ENCODE peak calls at places on chromosomes 7 and 10, in five cellular contexts. D, B, K, T and C are unnamed samples. For H3K4me1, the result is how much of the 10 kb centered on the place peaks cover.

GRCh38 chr7:55381696-55382095 is 16.6 kb downstream of the LANCL2 start:
- DNase-seq in D (no peak), B (no peak), K (no peak), T (no peak), C (no peak)

GRCh38 chr7:81162771-81163525 is 244.1 kb upstream of the SEMA3C start:
- DNase-seq in D (no peak), B (no peak), K (no peak), T (no peak), C (no peak)

GRCh38 chr10:22624289-22624738 is 90.1 kb downstream of the PIP4K2A start:
- DNase-seq in D (no peak), B (no peak), K (no peak), T (no peak), C (no peak)

GRCh38 chr10:102621418-102622325 is 22.6 kb upstream of the TRIM8 start:
- DNase-seq in D (no peak), B (no peak), K (no peak), T (no peak), C (no peak)

GRCh38 chr10:114271779-114272167 is 32.7 kb downstream of the VWA2 start:
- DNase-seq in D (peak), B (no peak), K (no peak), T (no peak), C (peak)

GRCh38 chr10:76001461-76001860 is 570.0 kb downstream of the LRMDA start:
- DNase-seq in D (no peak), B (no peak), K (no peak), T (no peak), C (no peak)

GRCh38 chr10:12103743-12104142 is 25.7 kb upstream of the SEC61A2 start:
- DNase-seq in D (no peak), B (no peak), K (no peak), T (no peak), C (no peak)

GRCh38 chr10:43202224-43202656 is 64.0 kb downstream of the CSGALNACT2 start:
- DNase-seq in D (peak), B (peak), K (peak), T (peak), C (peak)

GRCh38 chr10:83312570-83312969 is 826.7 kb upstream of the GHITM start:
- DNase-seq in D (no peak), B (no peak), K (no peak), T (no peak), C (no peak)

GRCh38 chr7:156640949-156641485 is 443 bp downstream of the RNF32 start:
- DNase-seq in D (no peak), B (peak), K (peak), T (peak), C (peak)

GRCh38 chr7:19362099-19362498 is 216.9 kb upstream of the FERD3L start:
- DNase-seq in D (no peak), B (no peak), K (no peak), T (no peak), C (no peak)

GRCh38 chr7:11472646-11473045 is 359.4 kb downstream of the THSD7A start:
- DNase-seq in D (no peak), B (no peak), K (no peak), T (no peak), C (no peak)

GRCh38 chr7:37510043-37510634 is 61.5 kb upstream of the ELMO1 start:
- DNase-seq in D (no peak), B (no peak), K (peak), T (peak), C (no peak)

GRCh38 chr10:122089343-122090015 is 100.5 kb downstream of the TACC2 start:
- DNase-seq in D (no peak), B (no peak), K (no peak), T (peak), C (no peak)

GRCh38 chr7:127592550-127592949 is 986 bp upstream of the FSCN3 start:
- DNase-seq in D (no peak), B (no peak), K (no peak), T (no peak), C (no peak)

GRCh38 chr7:66957595-66958290 is 36.7 kb downstream of the TMEM248 start:
- DNase-seq in D (no peak), B (no peak), K (no peak), T (no peak), C (no peak)

GRCh38 chr10:29895436-29895835 is 163.9 kb downstream of the JCAD start:
- DNase-seq in D (peak), B (peak), K (no peak), T (no peak), C (peak)

GRCh38 chr10:17229717-17229966 is 1.6 kb downstream of the VIM start:
- DNase-seq in D (no peak), B (peak), K (no peak), T (no peak), C (no peak)

GRCh38 chr10:124498071-124498470 is 36.4 kb downstream of the LHPP start:
- DNase-seq in D (no peak), B (no peak), K (no peak), T (no peak), C (no peak)

GRCh38 chr10:101650841-101651240 is 44.1 kb downstream of the FBXW4 start:
- DNase-seq in D (no peak), B (no peak), K (no peak), T (no peak), C (no peak)

GRCh38 chr7:104096683-104097082 is 107.2 kb upstream of the RELN start:
- DNase-seq in D (no peak), B (no peak), K (no peak), T (peak), C (no peak)

GRCh38 chr10:15067154-15067553 is 21.4 kb downstream of the ACBD7 start:
- DNase-seq in D (no peak), B (no peak), K (no peak), T (no peak), C (no peak)

GRCh38 chr7:90412458-90413184 is 9.4 kb downstream of the CLDN12 start:
- DNase-seq in D (no peak), B (peak), K (peak), T (peak), C (no peak)

GRCh38 chr10:49538381-49539319 is at the start of gene ERCC6:
- DNase-seq in D (peak), B (peak), K (peak), T (peak), C (peak)

GRCh38 chr7:12490105-12490688 is 80.3 kb upstream of the SCIN start:
- DNase-seq in D (no peak), B (no peak), K (peak), T (peak), C (no peak)

GRCh38 chr10:60073781-60074656 is 167.7 kb upstream of the CCDC6 start:
- DNase-seq in D (no peak), B (no peak), K (no peak), T (no peak), C (no peak)

GRCh38 chr10:58152698-58153263 is 114.9 kb downstream of the IPMK start:
- DNase-seq in D (no peak), B (peak), K (peak), T (peak), C (no peak)

GRCh38 chr7:87059525-87060287 is at the start of gene ELAPOR2:
- DNase-seq in D (peak), B (peak), K (peak), T (peak), C (peak)

GRCh38 chr7:129188372-129188891 is at the start of gene SMO:
- DNase-seq in D (no peak), B (peak), K (no peak), T (no peak), C (no peak)

GRCh38 chr7:74252893-74253292 is 1.3 kb downstream of the RFC2 start:
- DNase-seq in D (no peak), B (peak), K (no peak), T (no peak), C (no peak)
- H3K4me1 ChIP-seq in D (under half), B (under half), K (under half), T (under half), C (under half)

GRCh38 chr10:95560288-95561199 is 627 bp downstream of the SORBS1 start:
- DNase-seq in D (peak), B (peak), K (peak), T (peak), C (peak)

GRCh38 chr10:95558593-95559320 is 2.4 kb downstream of the SORBS1 start:
- DNase-seq in D (no peak), B (no peak), K (no peak), T (no peak), C (no peak)

GRCh38 chr10:95553674-95554073 is 7.5 kb downstream of the SORBS1 start:
- DNase-seq in D (no peak), B (no peak), K (no peak), T (no peak), C (no peak)

GRCh38 chr10:95559466-95559865 is 1.7 kb downstream of the SORBS1 start:
- DNase-seq in D (no peak), B (no peak), K (no peak), T (no peak), C (no peak)

GRCh38 chr10:95556994-95557767 is 4.0 kb downstream of the SORBS1 start:
- DNase-seq in D (no peak), B (no peak), K (no peak), T (no peak), C (no peak)
- H3K4me3 ChIP-seq in D (no peak), B (no peak), K (no peak), T (no peak), C (no peak)

GRCh38 chr7:94258418-94258817 is 136.3 kb upstream of the COL1A2 start:
- DNase-seq in D (no peak), B (no peak), K (no peak), T (no peak), C (no peak)
- H3K27ac ChIP-seq in D (no peak), B (no peak), K (no peak), T (no peak), C (no peak)

DNA sequence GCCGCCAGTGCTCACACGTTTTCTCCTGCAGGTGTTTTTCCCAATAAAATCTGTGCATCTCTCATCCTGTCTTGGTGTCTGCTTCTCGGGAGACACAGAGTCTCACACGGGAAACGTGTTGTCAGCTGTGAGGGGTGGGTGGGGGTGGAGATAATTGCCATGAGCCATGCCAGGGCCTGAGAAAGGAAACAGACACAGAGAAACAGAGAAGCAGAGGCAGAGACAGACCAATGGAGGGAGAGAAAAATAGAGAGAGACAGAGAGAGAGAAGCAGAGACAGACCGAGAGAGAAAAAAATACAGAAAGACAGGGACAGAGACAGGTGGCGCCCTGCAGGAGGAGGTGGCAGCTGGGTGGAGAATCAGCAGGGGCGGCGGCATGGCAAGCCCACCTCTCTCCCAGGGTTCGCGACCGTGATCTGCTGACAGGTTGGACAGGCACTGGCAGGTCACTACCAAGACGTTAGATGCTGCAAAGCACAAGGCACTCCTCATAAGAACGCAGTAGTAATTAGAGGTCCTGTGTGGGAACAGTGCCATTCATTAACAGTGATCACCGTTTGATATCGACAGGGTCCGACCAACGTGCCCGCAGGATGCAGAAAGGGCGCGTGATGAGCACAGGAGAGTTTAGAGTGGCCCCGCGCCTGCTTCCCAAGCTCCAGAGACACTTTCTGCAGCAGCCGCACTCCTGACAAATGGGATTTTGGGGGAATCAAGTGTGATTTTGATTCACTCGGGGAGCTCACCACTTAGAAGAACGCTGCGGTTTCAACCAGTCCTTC is 70.5 kb upstream of the INSIG1 start:
- DNase-seq in D (no peak), B (no peak), K (no peak), T (no peak), C (no peak)
- H3K4me1 ChIP-seq in D (under half), B (under half), K (under half), T (under half), C (under half)

GRCh38 chr7:5532520-5533335 is 109.1 kb upstream of the TNRC18 start:
- DNase-seq in D (no peak), B (peak), K (peak), T (peak), C (peak)
- H3K4me3 ChIP-seq in D (no peak), B (peak), K (peak), T (peak), C (no peak)

GRCh38 chr10:1189166-1190051 is 133.2 kb downstream of the WDR37 start:
- DNase-seq in D (no peak), B (no peak), K (no peak), T (no peak), C (no peak)
- H3K27ac ChIP-seq in D (no peak), B (no peak), K (no peak), T (no peak), C (no peak)

DNA sequence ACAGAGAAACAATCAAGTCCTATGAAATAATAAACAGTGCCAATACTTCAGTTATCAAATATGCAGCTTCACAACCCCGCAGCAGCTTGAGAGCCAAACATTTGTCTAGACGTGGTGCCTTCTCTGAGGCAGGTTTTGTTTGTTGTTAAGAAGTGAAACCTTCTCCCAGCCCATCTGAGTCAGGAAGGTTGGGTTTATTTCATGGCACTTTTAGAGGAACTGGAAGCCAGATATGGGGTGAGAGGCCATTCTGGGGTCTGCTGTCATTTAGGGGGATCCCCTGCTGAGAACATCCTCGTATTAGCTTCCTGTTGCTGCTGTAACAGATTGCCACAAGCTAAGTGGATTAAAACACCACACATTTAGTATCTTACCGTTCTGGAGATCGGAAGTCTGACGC is 113.6 kb downstream of the GRK5 start:
- DNase-seq in D (no peak), B (no peak), K (no peak), T (no peak), C (no peak)
- H3K4me1 ChIP-seq in D (under half), B (under half), K (under half), T (under half), C (under half)

GRCh38 chr7:130941322-130942210 is 207.6 kb upstream of the KLF14 start:
- DNase-seq in D (no peak), B (peak), K (peak), T (no peak), C (no peak)
- H3K4me3 ChIP-seq in D (peak), B (peak), K (peak), T (no peak), C (peak)

GRCh38 chr7:27192546-27193334 is 7.2 kb downstream of the HOXA13 start:
- DNase-seq in D (no peak), B (peak), K (no peak), T (no peak), C (no peak)
- H3K27ac ChIP-seq in D (no peak), B (peak), K (no peak), T (no peak), C (no peak)